ENCODE peak calls at places on chromosomes 5 and 9, in six cellular contexts. V is tibial artery, T is left ventricle myocardium inferior, E is mesendoderm, O is AG09309, Z is upper lobe of right lung. N is an unnamed sample.

GRCh38 chr5:144315994-144316634 is 145.4 kb downstream of the KCTD16 start:
- DNase-seq in V (no peak), T (no peak), E (no peak), O (no peak), Z (no peak), N (no peak)

GRCh38 chr9:9913276-9913832 is 699.4 kb downstream of the PTPRD start:
- DNase-seq in V (no peak), T (no peak), E (peak), O (no peak), Z (no peak), N (no peak)

GRCh38 chr5:180299526-180299925 is 7.6 kb upstream of the MAPK9 start:
- DNase-seq in V (no peak), T (no peak), E (no peak), O (no peak), Z (no peak), N (no peak)

GRCh38 chr9:2701070-2701469 is 16.2 kb upstream of the KCNV2 start:
- DNase-seq in V (no peak), T (no peak), E (peak), O (no peak), Z (no peak), N (no peak)

GRCh38 chr9:97873877-97874276 is 20.9 kb downstream of the FOXE1 start:
- DNase-seq in V (no peak), T (no peak), E (no peak), O (no peak), Z (no peak), N (no peak)

GRCh38 chr9:22229069-22229468 is 217.6 kb upstream of the DMRTA1 start:
- DNase-seq in V (no peak), T (no peak), E (peak), O (no peak), Z (no peak), N (no peak)

GRCh38 chr5:115732026-115732425 is 84.4 kb downstream of the CDO1 start:
- DNase-seq in V (no peak), T (no peak), E (no peak), O (no peak), Z (no peak), N (no peak)

GRCh38 chr5:167759411-167759821 is 532.0 kb upstream of the WWC1 start:
- DNase-seq in V (no peak), T (no peak), E (peak), O (peak), Z (no peak), N (peak)

GRCh38 chr5:141245250-141245717 is at the start of gene PCDHB15:
- DNase-seq in V (no peak), T (peak), E (peak), O (no peak), Z (no peak), N (no peak)

GRCh38 chr5:137282216-137282615 is 216.9 kb downstream of the SPOCK1 start:
- DNase-seq in V (no peak), T (peak), E (peak), O (no peak), Z (no peak), N (peak)

GRCh38 chr9:83154087-83154736 is 91.3 kb upstream of the RASEF start:
- DNase-seq in V (no peak), T (no peak), E (peak), O (no peak), Z (no peak), N (peak)

GRCh38 chr9:104227108-104227507 is 133.0 kb downstream of the SMC2 start:
- DNase-seq in V (no peak), T (no peak), E (no peak), O (no peak), Z (no peak), N (no peak)

GRCh38 chr5:38719916-38720315 is 125.9 kb upstream of the OSMR start:
- DNase-seq in V (no peak), T (no peak), E (peak), O (peak), Z (no peak), N (no peak)

GRCh38 chr5:107063511-107063910 is 607.2 kb downstream of the EFNA5 start:
- DNase-seq in V (no peak), T (no peak), E (no peak), O (no peak), Z (no peak), N (no peak)

GRCh38 chr9:109923826-109924225 is 143.8 kb downstream of the PALM2AKAP2 start:
- DNase-seq in V (no peak), T (no peak), E (no peak), O (no peak), Z (no peak), N (no peak)

GRCh38 chr5:169655353-169655752 is 18.3 kb downstream of the DOCK2 start:
- DNase-seq in V (no peak), T (no peak), E (no peak), O (no peak), Z (no peak), N (no peak)

GRCh38 chr5:142619815-142620214 is 66.1 kb downstream of the FGF1 start:
- DNase-seq in V (no peak), T (no peak), E (no peak), O (no peak), Z (no peak), N (no peak)

GRCh38 chr9:37218800-37219425 is 98.5 kb downstream of the ZCCHC7 start:
- DNase-seq in V (no peak), T (no peak), E (no peak), O (no peak), Z (no peak), N (no peak)

GRCh38 chr5:167844173-167844572 is 447.3 kb upstream of the WWC1 start:
- DNase-seq in V (no peak), T (no peak), E (no peak), O (no peak), Z (no peak), N (no peak)

GRCh38 chr5:72746736-72747135 is 69.7 kb upstream of the TNPO1 start:
- DNase-seq in V (no peak), T (no peak), E (no peak), O (no peak), Z (no peak), N (no peak)

GRCh38 chr5:143248822-143249579 is 154.5 kb downstream of the NR3C1 start:
- DNase-seq in V (no peak), T (no peak), E (no peak), O (no peak), Z (no peak), N (no peak)

GRCh38 chr5:157816682-157817268 is 42.2 kb downstream of the CLINT1 start:
- DNase-seq in V (no peak), T (no peak), E (no peak), O (no peak), Z (no peak), N (no peak)

GRCh38 chr9:98871456-98872065 is 64.1 kb downstream of the GALNT12 start:
- DNase-seq in V (no peak), T (no peak), E (no peak), O (no peak), Z (no peak), N (no peak)

GRCh38 chr5:8097146-8097545 is 228.2 kb downstream of the MTRR start:
- DNase-seq in V (no peak), T (no peak), E (no peak), O (no peak), Z (no peak), N (no peak)

GRCh38 chr9:121120386-121120785 is 45.6 kb downstream of the CNTRL start:
- DNase-seq in V (no peak), T (no peak), E (no peak), O (no peak), Z (no peak), N (no peak)

GRCh38 chr5:35197351-35197750 is 32.9 kb downstream of the PRLR start:
- DNase-seq in V (no peak), T (no peak), E (no peak), O (no peak), Z (no peak), N (no peak)

GRCh38 chr9:114156658-114157421 is 1.5 kb downstream of the COL27A1 start:
- DNase-seq in V (peak), T (peak), E (peak), O (peak), Z (peak), N (no peak)

GRCh38 chr9:136013524-136014034 is 52.4 kb upstream of the UBAC1 start:
- DNase-seq in V (no peak), T (peak), E (no peak), O (no peak), Z (peak), N (no peak)

GRCh38 chr9:114430443-114430842 is 42.7 kb upstream of the AKNA start:
- DNase-seq in V (no peak), T (no peak), E (peak), O (no peak), Z (no peak), N (no peak)

DNA sequence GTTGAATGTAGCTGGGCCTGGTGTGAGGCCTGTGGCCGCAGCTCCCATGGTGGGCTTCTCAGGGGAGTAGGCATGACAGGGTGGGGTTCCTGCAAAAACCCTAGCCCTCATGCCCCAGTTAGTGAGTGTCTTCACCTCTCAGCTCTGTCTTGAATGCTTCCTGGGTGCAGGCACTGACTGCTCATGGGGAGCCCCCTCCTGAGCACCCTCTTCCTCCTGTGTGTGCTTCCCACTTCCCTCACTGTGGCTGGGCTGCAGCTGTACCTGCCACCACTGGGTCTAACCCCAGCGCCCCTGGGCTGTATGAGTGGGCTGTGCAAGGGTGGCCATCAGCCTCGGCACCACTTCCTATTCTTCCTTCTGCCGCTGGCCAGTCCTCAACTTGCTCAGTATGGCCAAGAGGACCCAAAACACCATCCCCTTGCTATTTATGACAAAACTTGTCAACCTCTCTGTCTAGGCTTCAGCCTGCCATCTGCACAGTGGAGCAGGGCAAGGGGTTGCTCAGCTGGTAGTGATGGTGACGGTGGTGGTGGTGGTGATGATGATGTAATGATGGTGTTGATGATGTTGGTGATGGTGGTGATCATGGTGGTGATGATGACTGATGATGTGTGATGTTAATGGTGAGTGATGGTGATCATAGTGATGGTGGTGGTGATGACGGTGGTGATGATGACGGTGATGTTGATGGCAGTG is 67.5 kb downstream of the RXRA start:
- DNase-seq in V (no peak), T (no peak), E (no peak), O (no peak), Z (no peak), N (no peak)
- H3K4me3 ChIP-seq in V (no peak), T (no peak), E (no peak), O (no peak), Z (no peak), N (no peak)

GRCh38 chr5:176436641-176437040 is 11.5 kb upstream of the FAF2 start:
- DNase-seq in V (no peak), T (no peak), E (no peak), O (no peak), Z (no peak), N (no peak)
- H3K4me3 ChIP-seq in V (no peak), T (peak), E (no peak), O (no peak), Z (no peak), N (no peak)

GRCh38 chr9:34256104-34256503 is 73.0 kb downstream of the KIF24 start:
- DNase-seq in V (no peak), T (no peak), E (peak), O (no peak), Z (no peak), N (no peak)
- H3K4me3 ChIP-seq in V (no peak), T (no peak), E (no peak), O (no peak), Z (no peak), N (no peak)

GRCh38 chr5:58143757-58144156 is 316.1 kb downstream of the PLK2 start:
- DNase-seq in V (no peak), T (no peak), E (no peak), O (no peak), Z (no peak), N (no peak)

GRCh38 chr5:58133631-58134296 is 326.1 kb downstream of the PLK2 start:
- DNase-seq in V (no peak), T (no peak), E (no peak), O (peak), Z (no peak), N (peak)

GRCh38 chr5:58136416-58136815 is 323.5 kb downstream of the PLK2 start:
- DNase-seq in V (no peak), T (no peak), E (no peak), O (no peak), Z (no peak), N (no peak)

GRCh38 chr5:58135571-58136335 is 324.1 kb downstream of the PLK2 start:
- DNase-seq in V (no peak), T (no peak), E (no peak), O (peak), Z (no peak), N (peak)

GRCh38 chr5:58138791-58139190 is 321.1 kb downstream of the PLK2 start:
- DNase-seq in V (no peak), T (no peak), E (no peak), O (no peak), Z (no peak), N (no peak)
- H3K4me3 ChIP-seq in V (no peak), T (no peak), E (no peak), O (no peak), Z (no peak), N (no peak)

DNA sequence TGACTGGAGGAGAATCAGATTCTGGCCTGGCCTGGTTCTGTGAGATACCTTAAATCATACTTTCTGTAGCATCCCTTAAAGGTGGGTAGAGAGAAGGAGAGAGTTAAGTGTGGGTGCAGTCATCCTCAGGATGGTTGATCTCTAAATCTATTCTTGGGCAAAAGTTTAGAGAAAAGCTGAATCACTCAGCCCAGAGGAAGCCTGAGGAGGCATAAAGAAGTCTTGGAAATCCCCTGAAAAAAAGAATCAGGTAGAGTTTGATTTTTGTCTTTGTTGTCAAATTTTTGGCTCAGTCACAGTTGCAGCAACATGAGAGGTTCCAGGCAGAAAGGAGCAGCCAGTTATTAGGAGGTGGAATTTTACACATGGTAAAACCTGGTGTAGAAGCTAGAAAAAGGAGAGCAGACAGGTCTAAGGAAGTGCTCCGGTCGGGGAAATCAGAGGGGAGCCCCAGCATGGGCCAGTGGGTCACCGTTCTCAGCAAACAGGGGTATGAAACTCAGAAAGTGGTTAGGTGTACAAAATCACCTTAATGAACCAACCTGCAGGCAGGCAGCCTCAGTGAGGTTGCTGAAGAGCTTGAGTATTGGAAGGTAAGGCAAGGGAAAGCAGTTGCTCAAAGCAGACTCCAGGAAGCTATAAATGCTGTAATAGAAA is 116.2 kb upstream of the CNTLN start:
- DNase-seq in V (no peak), T (no peak), E (no peak), O (no peak), Z (no peak), N (no peak)
- H3K4me3 ChIP-seq in V (no peak), T (no peak), E (no peak), O (no peak), Z (no peak), N (no peak)

GRCh38 chr5:176995896-176996767 is 10.4 kb downstream of the UIMC1 start:
- DNase-seq in V (no peak), T (no peak), E (no peak), O (peak), Z (no peak), N (peak)
- H3K4me3 ChIP-seq in V (no peak), T (no peak), E (no peak), O (no peak), Z (no peak), N (no peak)

DNA sequence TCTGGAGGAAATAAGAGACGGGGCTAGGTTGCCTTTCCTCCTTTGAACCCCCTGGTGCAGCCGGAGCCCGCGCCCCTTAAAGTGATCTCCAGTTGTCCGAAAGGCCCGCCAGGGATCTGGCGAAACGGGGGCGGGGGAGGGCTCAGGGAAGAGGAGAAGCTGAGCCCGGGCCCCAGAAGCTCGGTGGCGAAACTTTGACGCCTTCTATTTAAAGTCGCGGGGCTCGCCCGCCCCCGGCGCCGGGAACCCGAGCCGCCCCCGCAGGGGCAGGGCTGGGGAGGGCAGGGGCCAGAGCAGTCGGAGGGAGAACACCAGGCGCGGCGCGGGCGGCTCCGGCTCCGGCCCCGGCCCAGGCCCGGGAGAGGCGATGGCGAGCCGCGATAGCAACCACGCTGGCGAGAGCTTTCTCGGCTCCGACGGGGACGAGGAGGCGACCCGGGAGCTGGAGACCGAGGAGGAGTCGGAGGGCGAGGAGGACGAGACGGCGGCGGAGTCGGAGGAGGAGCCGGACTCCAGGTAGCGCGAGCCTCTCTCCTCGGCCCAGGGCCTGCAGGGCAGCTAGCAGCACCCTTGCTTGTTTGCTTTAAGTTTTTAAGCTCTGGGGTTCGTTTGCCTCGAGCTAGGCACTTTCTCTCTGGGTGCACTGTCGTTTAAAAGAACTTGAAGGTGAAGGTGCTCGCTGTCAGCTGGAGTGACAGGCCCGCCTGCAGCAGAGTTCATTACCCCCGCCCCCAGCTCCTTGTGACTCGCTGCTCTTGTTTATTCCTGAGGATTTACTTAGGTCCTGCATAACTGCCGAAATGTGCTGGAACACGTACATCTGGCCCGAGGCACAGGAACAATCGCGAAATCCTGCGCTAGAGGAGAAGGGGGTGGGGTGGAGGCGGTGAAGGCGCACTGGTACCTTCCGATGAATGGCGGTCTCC is at the start of gene CMYA5:
- DNase-seq in V (peak), T (peak), E (peak), O (no peak), Z (peak), N (no peak)
- H3K4me3 ChIP-seq in V (peak), T (peak), E (peak), O (peak), Z (peak), N (peak)

N was measured in skeletal muscle cell.